ENCODE peak calls at places on chromosomes 3 and 15, in four cellular contexts. A is stomach, V is HCT116, E is tibial nerve. J is an unnamed sample.

GRCh38 chr3:111906667-111907066 is 47.6 kb downstream of the PHLDB2 start:
- DNase-seq in A (no peak), V (no peak), E (no peak), J (no peak)

GRCh38 chr3:101172516-101172915 is 147.9 kb downstream of the IMPG2 start:
- DNase-seq in E (no peak), A (no peak), V (no peak), J (no peak)

GRCh38 chr3:14225421-14225820 is 46.8 kb downstream of the LSM3 start:
- DNase-seq in E (no peak), A (no peak), V (no peak), J (no peak)

GRCh38 chr15:25175789-25176615 is 221.2 kb downstream of the SNRPN start:
- DNase-seq in A (peak), E (no peak), V (no peak), J (no peak)

GRCh38 chr3:48428863-48429415 is 947 bp downstream of the PLXNB1 start:
- DNase-seq in V (no peak), E (no peak), A (peak), J (peak)

GRCh38 chr15:58522865-58523264 is 91.1 kb downstream of the LIPC start:
- DNase-seq in E (no peak), A (no peak), V (no peak), J (no peak)

GRCh38 chr3:190883973-190884832 is 21.7 kb upstream of the GMNC start:
- DNase-seq in E (peak), V (peak), A (peak), J (peak)

GRCh38 chr3:190988102-190988501 is 125.6 kb upstream of the GMNC start:
- DNase-seq in A (no peak), E (no peak), V (no peak), J (no peak)

GRCh38 chr15:64110945-64111678 is 15.3 kb downstream of the SNX1 start:
- DNase-seq in E (no peak), A (no peak), V (no peak), J (no peak)

GRCh38 chr15:62857411-62857853 is 185.1 kb upstream of the TPM1 start:
- DNase-seq in E (no peak), V (no peak), A (no peak), J (no peak)

GRCh38 chr15:99433757-99434211 is 132.0 kb upstream of the MEF2A start:
- DNase-seq in V (no peak), E (no peak), A (peak), J (no peak)

GRCh38 chr15:82942691-82943090 is 9.8 kb downstream of the HOMER2 start:
- DNase-seq in A (peak), V (peak), E (no peak), J (no peak)

GRCh38 chr15:68340711-68341671 is 63.4 kb downstream of the FEM1B start:
- DNase-seq in E (no peak), V (no peak), A (no peak), J (no peak)

GRCh38 chr3:39752751-39753150 is 56.7 kb upstream of the MYRIP start:
- DNase-seq in V (no peak), A (no peak), E (no peak), J (no peak)

GRCh38 chr3:115691964-115692363 is 68.7 kb downstream of the GAP43 start:
- DNase-seq in E (no peak), A (no peak), V (no peak), J (no peak)

GRCh38 chr3:137259709-137260108 is 301.9 kb downstream of the IL20RB start:
- DNase-seq in V (no peak), E (no peak), A (no peak), J (no peak)

GRCh38 chr3:46926039-46926438 is 48.5 kb downstream of the PTH1R start:
- DNase-seq in V (no peak), E (no peak), A (no peak), J (no peak)

GRCh38 chr15:83682476-83683162 is 28.7 kb downstream of the ADAMTSL3 start:
- DNase-seq in E (no peak), V (no peak), A (no peak), J (no peak)

GRCh38 chr3:68764554-68764953 is 167.8 kb downstream of the TAFA4 start:
- DNase-seq in V (no peak), A (no peak), E (no peak), J (no peak)

GRCh38 chr3:142064454-142064853 is 84.9 kb downstream of the TFDP2 start:
- DNase-seq in V (no peak), E (no peak), A (no peak), J (no peak)

GRCh38 chr15:77104155-77104554 is 33.2 kb upstream of the TSPAN3 start:
- DNase-seq in V (no peak), A (no peak), E (no peak), J (no peak)

GRCh38 chr3:90010341-90010740 is 902.9 kb downstream of the EPHA3 start:
- DNase-seq in E (no peak), V (no peak), A (no peak), J (no peak)

GRCh38 chr15:45635763-45636292 is 999 bp downstream of the SQOR start:
- DNase-seq in A (no peak), E (no peak), V (no peak), J (no peak)

GRCh38 chr3:158108596-158108995 is 1.3 kb upstream of the RSRC1 start:
- DNase-seq in V (no peak), E (no peak), A (no peak), J (peak)

GRCh38 chr3:158109295-158109803 is 540 bp upstream of the RSRC1 start:
- DNase-seq in A (no peak), E (no peak), V (no peak), J (no peak)

GRCh38 chr3:158111861-158112260 is 2.0 kb downstream of the RSRC1 start:
- DNase-seq in E (no peak), A (no peak), V (no peak), J (no peak)

GRCh38 chr3:158110658-158111018 is 749 bp downstream of the RSRC1 start:
- DNase-seq in E (no peak), V (no peak), A (no peak), J (no peak)

DNA sequence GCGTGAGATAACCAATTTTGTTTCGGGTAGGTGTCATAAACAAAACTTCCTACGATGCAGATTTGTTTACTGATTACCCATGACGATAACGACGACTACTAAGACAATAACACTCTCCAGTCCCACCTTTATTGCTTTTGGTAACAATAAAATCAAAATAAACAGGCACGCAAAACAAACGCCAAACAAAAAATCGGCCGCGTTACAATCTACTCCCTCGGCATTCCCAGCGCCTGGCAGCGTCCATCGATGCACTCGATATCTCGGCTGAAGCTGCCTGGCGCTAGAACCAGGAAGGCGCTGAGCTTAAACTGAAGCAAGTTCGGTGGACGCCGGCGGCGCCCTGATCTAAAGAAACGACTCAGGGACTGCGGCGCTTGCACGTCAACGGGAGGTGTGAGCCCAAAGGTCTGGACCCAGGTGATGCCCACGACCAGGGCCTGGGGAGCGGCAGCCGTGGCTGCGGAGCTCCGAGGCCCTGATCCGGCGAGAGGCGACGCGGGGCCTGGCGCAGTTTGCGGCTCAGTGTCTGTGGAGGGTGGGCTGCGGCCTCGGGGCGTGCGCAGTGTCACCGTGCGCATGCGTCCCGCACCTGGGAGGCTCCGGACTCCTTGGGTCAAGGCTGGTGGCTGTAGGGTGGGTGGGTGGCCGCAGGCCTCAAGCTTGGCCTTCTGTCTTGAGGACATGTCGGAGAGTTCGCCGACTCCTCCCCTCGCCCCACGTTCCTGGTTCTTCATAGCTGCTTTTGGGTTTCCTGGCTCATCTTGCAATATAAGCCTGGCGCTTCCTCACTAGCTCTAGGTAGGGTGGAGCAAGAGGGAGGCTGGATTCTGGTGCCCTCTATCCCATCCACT is at the start of gene RSRC1:
- DNase-seq in V (peak), A (peak), E (peak), J (peak)
- TF ChIP-seq POLR2A in V (peak), A (no peak), E (no peak), J (peak)

GRCh38 chr3:50350527-50351317 is at the start of the genes CYB561D2 and NPRL2:
- DNase-seq in E (peak), V (peak), A (peak), J (peak)
- TF ChIP-seq POLR2A in E (peak), V (peak), A (no peak), J (peak)

GRCh38 chr15:55687792-55688191 is 55.2 kb downstream of the PRTG start:
- DNase-seq in E (no peak), A (no peak), V (no peak), J (no peak)

GRCh38 chr15:55685292-55685691 is 57.7 kb downstream of the PRTG start:
- DNase-seq in A (no peak), V (no peak), E (no peak), J (no peak)

GRCh38 chr15:55681631-55682030 is 61.3 kb downstream of the PRTG start:
- DNase-seq in E (no peak), A (no peak), V (no peak), J (no peak)

DNA sequence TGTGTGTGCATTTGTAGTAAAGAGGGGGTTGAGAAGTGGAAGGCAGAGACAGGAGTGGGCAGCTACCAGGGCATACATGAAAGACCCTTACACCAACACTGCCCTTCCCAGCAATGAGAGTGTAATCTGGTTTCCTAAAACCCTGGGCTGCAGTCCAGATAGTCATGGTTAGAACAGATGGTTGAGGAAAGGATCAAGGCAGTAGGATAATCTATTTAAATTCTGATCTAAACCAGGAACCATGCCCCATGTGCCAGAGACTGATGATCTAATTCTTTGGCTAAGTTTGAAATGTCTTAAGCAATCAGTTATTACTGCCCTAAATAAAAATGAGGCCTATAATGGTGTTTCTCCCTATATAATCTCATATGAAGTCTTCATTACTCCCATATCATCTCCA is 59.6 kb downstream of the PRTG start:
- DNase-seq in E (no peak), A (no peak), V (no peak), J (no peak)
- TF ChIP-seq POLR2A in E (no peak), A (no peak), V (no peak), J (no peak)

GRCh38 chr3:50127251-50127671 is 27.9 kb upstream of the SEMA3F start:
- DNase-seq in E (no peak), V (no peak), A (peak), J (no peak)
- TF ChIP-seq POLR2A in E (no peak), V (no peak), A (no peak), J (no peak)